ENCODE peak calls at places on chromosomes 11 and 22, in eight cellular contexts. H is foreskin fibroblast; E is stimulated activated naive CD8-positive, alpha-beta T cell treated with anti-CD3 and anti-CD28 coated beads, Interleukin-15, amount 100 ng/mL, for 72 hours; B is heart left ventricle; S is activated CD4-positive, alpha-beta T cell treated with anti-CD3 and anti-CD28 coated beads, Interleukin-2, amount 50 U/mL, for 24 hours; R is AG10803; I is memory B cell; Z is stimulated activated CD4-positive, alpha-beta T cell treated with anti-CD3 and anti-CD28 coated beads, Interleukin-4, amount 100 ng/mL, for 1 hour. C is an unnamed sample.
A peak's percentile ranks its signal among the peaks of the same experiment; 100 is the strongest.

GRCh38 chr11:103927535-103927934 is 108.9 kb upstream of the DDI1 start:
- DNase-seq in R (peak; percentile 58), S (no peak), I (no peak), E (no peak), B (no peak), H (peak; percentile 50), Z (no peak), C (no peak)

GRCh38 chr11:118929496-118930151 is 3.9 kb upstream of the BCL9L start:
- DNase-seq in E (peak; percentile 81), H (peak; percentile 81), R (peak; percentile 82), B (peak; percentile 87), S (peak; percentile 70), Z (peak; percentile 71), I (no peak), C (no peak)

GRCh38 chr11:110763249-110764011 is 51.2 kb upstream of the ARHGAP20 start:
- DNase-seq in E (no peak), R (peak; percentile 57), I (no peak), B (no peak), Z (no peak), H (peak; percentile 86), S (no peak), C (no peak)

GRCh38 chr11:102172127-102172848 is 62.0 kb downstream of the YAP1 start:
- DNase-seq in Z (no peak), R (peak; percentile 81), H (peak; percentile 58), I (no peak), E (no peak), S (no peak), B (no peak), C (no peak)

GRCh38 chr11:19181673-19182261 is 20.0 kb downstream of the CSRP3 start:
- DNase-seq in S (no peak), R (no peak), B (no peak), I (no peak), Z (no peak), E (no peak), H (no peak), C (peak; percentile 64)

GRCh38 chr11:37124384-37124783 is 526.3 kb upstream of the RAG2 start:
- DNase-seq in H (no peak), R (no peak), E (no peak), S (no peak), B (no peak), I (no peak), Z (no peak), C (no peak)

GRCh38 chr11:64583296-64584262 is 7.4 kb upstream of the SLC22A12 start:
- DNase-seq in S (no peak), B (no peak), R (peak; percentile 6), Z (no peak), E (no peak), H (peak; percentile 22), I (no peak), C (no peak)

GRCh38 chr22:37979782-37980181 is 4.6 kb downstream of the SOX10 start:
- DNase-seq in H (no peak), E (no peak), S (no peak), R (no peak), Z (no peak), B (no peak), I (no peak), C (no peak)

GRCh38 chr11:6200975-6201374 is 2.0 kb downstream of the OR52W1 start:
- DNase-seq in S (no peak), I (no peak), R (peak; percentile 30), E (no peak), Z (no peak), H (no peak), B (peak; percentile 33), C (no peak)

GRCh38 chr11:69974528-69974927 is 103.6 kb upstream of the ANO1 start:
- DNase-seq in I (no peak), E (no peak), R (no peak), S (no peak), B (no peak), Z (no peak), H (no peak), C (no peak)

GRCh38 chr11:69542314-69543168 is 61.1 kb downstream of the LINC01488 start:
- DNase-seq in H (peak; percentile 53), E (no peak), I (no peak), R (no peak), B (no peak), S (no peak), Z (no peak), C (no peak)

GRCh38 chr22:46803031-46803880 is 40.8 kb downstream of the TBC1D22A start:
- DNase-seq in R (no peak), H (peak; percentile 19), Z (peak; percentile 72), S (peak; percentile 57), E (peak; percentile 59), B (peak; percentile 49), I (peak; percentile 75), C (no peak)

GRCh38 chr11:65718531-65718930 is 2.1 kb downstream of the RNASEH2C start:
- DNase-seq in S (no peak), E (no peak), Z (no peak), I (no peak), B (no peak), H (no peak), R (no peak), C (no peak)

GRCh38 chr22:47847281-47847890 is 1084.9 kb downstream of the TBC1D22A start:
- DNase-seq in B (no peak), E (no peak), Z (no peak), I (no peak), S (no peak), R (no peak), H (no peak), C (no peak)

GRCh38 chr22:30240541-30241417 is 5.8 kb downstream of the LIF start:
- DNase-seq in B (no peak), H (peak; percentile 61), S (no peak), Z (no peak), R (no peak), I (peak; percentile 31), E (no peak), C (no peak)

GRCh38 chr11:67265633-67266423 is 445 bp upstream of the GRK2 start:
- DNase-seq in Z (peak; percentile 80), B (peak; percentile 84), H (peak; percentile 85), E (peak; percentile 81), R (peak; percentile 43), S (no peak), I (peak; percentile 87), C (no peak)

GRCh38 chr11:23764285-23764684 is 732.6 kb upstream of the LUZP2 start:
- DNase-seq in E (no peak), H (no peak), I (no peak), S (no peak), B (no peak), R (no peak), Z (no peak), C (no peak)

GRCh38 chr11:45332486-45332934 is 46.4 kb upstream of the SYT13 start:
- DNase-seq in B (no peak), E (peak; percentile 18), Z (peak; percentile 37), H (peak; percentile 56), R (peak; percentile 23), S (peak; percentile 16), I (no peak), C (no peak)

GRCh38 chr11:46277623-46278386 is at the start of gene CREB3L1:
- DNase-seq in R (peak; percentile 67), S (no peak), I (no peak), Z (no peak), B (peak; percentile 63), H (no peak), E (no peak), C (no peak)

GRCh38 chr22:29314074-29314473 is 1.4 kb downstream of the RASL10A start:
- DNase-seq in E (no peak), I (no peak), R (no peak), H (no peak), S (no peak), Z (no peak), B (no peak), C (no peak)

GRCh38 chr11:35420371-35420770 is 1.0 kb upstream of the SLC1A2 start:
- DNase-seq in I (no peak), R (no peak), H (peak; percentile 59), S (no peak), E (no peak), Z (no peak), B (no peak), C (no peak)

GRCh38 chr22:19039796-19040580 is 82.2 kb downstream of the DGCR2 start:
- DNase-seq in I (no peak), S (no peak), E (no peak), H (no peak), Z (no peak), B (no peak), R (no peak), C (no peak)

GRCh38 chr11:64854534-64855502 is 10.4 kb upstream of the CDC42BPG start:
- DNase-seq in E (no peak), I (no peak), H (peak; percentile 99), S (no peak), B (peak; percentile 79), R (peak; percentile 93), Z (peak; percentile 61), C (no peak)

GRCh38 chr11:69595805-69596665 is 44.9 kb upstream of the CCND1 start:
- DNase-seq in E (no peak), R (no peak), S (no peak), I (no peak), H (no peak), Z (no peak), B (no peak), C (no peak)

GRCh38 chr11:43992138-43992537 is 49.7 kb downstream of the C11orf96 start:
- DNase-seq in E (no peak), H (no peak), Z (no peak), R (no peak), I (no peak), B (no peak), S (no peak), C (no peak)

GRCh38 chr22:47918276-47918928 is 1156.0 kb downstream of the TBC1D22A start:
- DNase-seq in R (no peak), E (peak; percentile 51), Z (no peak), I (no peak), S (peak; percentile 6), H (no peak), B (no peak), C (no peak)

GRCh38 chr11:19176629-19177186 is 25.1 kb downstream of the CSRP3 start:
- DNase-seq in E (no peak), H (no peak), S (no peak), R (no peak), B (no peak), Z (no peak), I (no peak), C (no peak)

GRCh38 chr11:15613799-15614198 is 499.1 kb downstream of the INSC start:
- DNase-seq in E (no peak), R (no peak), I (no peak), Z (no peak), B (no peak), H (no peak), S (no peak), C (no peak)

GRCh38 chr11:34827239-34827638 is 88.9 kb downstream of the APIP start:
- DNase-seq in I (no peak), B (no peak), S (no peak), H (peak; percentile 14), R (no peak), Z (no peak), E (no peak), C (no peak)

GRCh38 chr11:74269161-74269809 is 42.2 kb downstream of the P4HA3 start:
- DNase-seq in S (no peak), R (peak; percentile 50), B (no peak), H (no peak), Z (no peak), I (no peak), E (peak; percentile 20), C (no peak)

GRCh38 chr11:45089845-45090499 is 56.5 kb upstream of the PRDM11 start:
- DNase-seq in H (peak; percentile 43), S (no peak), I (no peak), E (no peak), B (no peak), Z (no peak), R (peak; percentile 72), C (no peak)

GRCh38 chr11:78715639-78716311 is 141.1 kb upstream of the NARS2 start:
- DNase-seq in Z (peak; percentile 40), I (no peak), E (peak; percentile 34), S (peak; percentile 20), R (peak; percentile 61), H (peak; percentile 63), B (no peak), C (no peak)

GRCh38 chr11:103594283-103594682 is 442.2 kb upstream of the DDI1 start:
- DNase-seq in S (no peak), E (no peak), Z (no peak), H (no peak), I (no peak), B (no peak), R (no peak), C (no peak)